ENCODE peak calls at places on chromosomes 16 and 17, in six cellular contexts. F is ovary, N is esophagus squamous epithelium, Z is lower leg skin, K is uterus, T is heart left ventricle. H is an unnamed sample.
A peak's percentile ranks its signal among the peaks of the same experiment; 100 is the strongest.

GRCh38 chr16:66304151-66304550 is 62.3 kb upstream of the CDH5 start:
- DNase-seq in F (no peak), N (no peak), Z (peak; percentile 76), K (no peak), T (no peak), H (peak; percentile 80)

GRCh38 chr16:23119570-23119969 is 29.7 kb downstream of the USP31 start:
- DNase-seq in F (no peak), N (no peak), Z (no peak), K (no peak), T (no peak), H (no peak)

GRCh38 chr17:79778504-79779087 is 648 bp downstream of the CBX2 start:
- DNase-seq in F (peak; percentile 78), N (no peak), Z (no peak), K (no peak), T (no peak), H (no peak)

GRCh38 chr17:68622423-68622822 is 21.3 kb upstream of the FAM20A start:
- DNase-seq in F (no peak), N (no peak), Z (no peak), K (no peak), T (no peak), H (no peak)

GRCh38 chr17:58047751-58048150 is 35.5 kb upstream of the DYNLL2 start:
- DNase-seq in F (no peak), N (no peak), Z (peak; percentile 5), K (no peak), T (no peak), H (no peak)

GRCh38 chr16:74667215-74667765 is 613 bp upstream of the RFWD3 start:
- DNase-seq in F (peak; percentile 33), N (no peak), Z (no peak), K (peak; percentile 24), T (no peak), H (no peak)

GRCh38 chr17:70105641-70106040 is 30.6 kb downstream of the KCNJ16 start:
- DNase-seq in F (no peak), N (no peak), Z (no peak), K (no peak), T (no peak), H (no peak)

GRCh38 chr17:75774988-75775668 is 9.5 kb upstream of the UNK start:
- DNase-seq in F (peak; percentile 59), N (no peak), Z (peak; percentile 83), K (peak; percentile 23), T (no peak), H (no peak)

GRCh38 chr17:73939808-73940207 is 263.7 kb upstream of the RPL38 start:
- DNase-seq in F (no peak), N (no peak), Z (no peak), K (no peak), T (no peak), H (peak; percentile 65)

GRCh38 chr16:3509470-3509928 is 8.7 kb downstream of the CLUAP1 start:
- DNase-seq in F (no peak), N (no peak), Z (peak; percentile 88), K (no peak), T (no peak), H (no peak)

GRCh38 chr16:9050102-9050830 is 41.2 kb upstream of the HAPSTR1 start:
- DNase-seq in F (no peak), N (no peak), Z (no peak), K (no peak), T (no peak), H (no peak)

GRCh38 chr16:57578521-57579360 is 36.3 kb downstream of the ADGRG5 start:
- DNase-seq in F (no peak), N (no peak), Z (no peak), K (no peak), T (no peak), H (no peak)

GRCh38 chr17:29643817-29644160 is 21.1 kb upstream of the CORO6 start:
- DNase-seq in F (no peak), N (no peak), Z (no peak), K (no peak), T (no peak), H (no peak)

GRCh38 chr16:85557976-85558589 is 55.0 kb upstream of the GSE1 start:
- DNase-seq in F (no peak), N (no peak), Z (no peak), K (no peak), T (peak; percentile 20), H (no peak)

GRCh38 chr16:20903116-20903888 is 2.7 kb downstream of the LYRM1 start:
- DNase-seq in F (no peak), N (no peak), Z (no peak), K (no peak), T (no peak), H (no peak)

DNA sequence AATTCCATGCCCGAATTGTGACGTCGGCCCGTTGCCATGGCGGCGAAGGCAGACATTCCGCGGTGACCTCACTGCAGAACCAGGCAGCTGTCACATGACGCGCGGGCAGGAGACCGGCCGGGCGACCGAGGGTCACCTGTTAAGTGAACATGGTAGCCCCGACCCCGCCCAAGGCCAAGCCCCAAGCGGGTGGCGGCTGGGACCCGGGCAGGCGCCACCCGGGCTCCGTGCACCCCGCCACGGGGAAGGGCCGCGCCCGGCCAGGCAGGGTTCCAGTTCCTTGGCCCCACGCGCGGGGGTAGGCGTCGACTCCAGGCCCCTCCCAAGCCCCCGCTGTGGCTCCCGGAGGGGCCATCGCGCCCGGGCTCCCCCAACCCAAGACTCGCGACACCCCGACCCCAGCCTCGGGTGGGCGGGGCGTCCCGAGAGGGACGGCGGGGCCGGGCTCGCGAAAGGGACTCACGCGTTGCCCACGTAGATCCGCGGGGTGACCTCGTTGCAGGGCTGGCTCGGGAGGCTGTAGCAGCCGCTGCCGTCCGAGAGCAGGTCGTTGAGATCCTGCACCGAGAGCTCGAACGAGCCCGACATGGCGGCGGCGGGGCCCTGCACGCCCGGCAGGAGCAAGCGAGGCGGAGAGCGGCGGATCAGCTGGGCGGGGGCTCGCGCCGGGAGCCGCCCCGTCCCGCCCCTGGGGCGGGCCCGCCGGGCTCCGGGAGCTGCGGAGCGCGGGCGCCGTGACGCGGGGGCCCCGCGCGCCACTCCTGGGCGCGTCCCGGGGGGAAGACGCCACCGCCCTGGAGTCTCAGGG is at the start of gene DUSP3:
- DNase-seq in F (peak; percentile 94), N (peak; percentile 39), Z (peak; percentile 99), K (peak; percentile 96), T (peak; percentile 97), H (no peak)
- TF ChIP-seq POLR2A in F (peak; percentile 79), N (no peak), Z (peak; percentile 72), K (peak; percentile 95), T (peak; percentile 74), H (peak; percentile 96)

GRCh38 chr17:27284811-27285415 is 9.0 kb upstream of the WSB1 start:
- DNase-seq in F (no peak), N (no peak), Z (no peak), K (no peak), T (no peak), H (peak; percentile 69)
- TF ChIP-seq POLR2A in F (no peak), N (no peak), Z (no peak), K (no peak), T (no peak), H (no peak)

GRCh38 chr16:88810868-88811599 is 694 bp downstream of the APRT start:
- DNase-seq in F (peak; percentile 86), N (no peak), Z (peak; percentile 94), K (peak; percentile 81), T (peak; percentile 88), H (no peak)
- TF ChIP-seq POLR2A in F (no peak), N (no peak), Z (peak; percentile 49), K (no peak), T (no peak), H (peak; percentile 56)

GRCh38 chr17:41334385-41334784 is 16.2 kb downstream of the KRT33A start:
- DNase-seq in F (no peak), N (no peak), Z (peak; percentile 65), K (no peak), T (no peak), H (no peak)
- TF ChIP-seq POLR2A in F (no peak), N (no peak), Z (no peak), K (no peak), T (no peak), H (no peak)

DNA sequence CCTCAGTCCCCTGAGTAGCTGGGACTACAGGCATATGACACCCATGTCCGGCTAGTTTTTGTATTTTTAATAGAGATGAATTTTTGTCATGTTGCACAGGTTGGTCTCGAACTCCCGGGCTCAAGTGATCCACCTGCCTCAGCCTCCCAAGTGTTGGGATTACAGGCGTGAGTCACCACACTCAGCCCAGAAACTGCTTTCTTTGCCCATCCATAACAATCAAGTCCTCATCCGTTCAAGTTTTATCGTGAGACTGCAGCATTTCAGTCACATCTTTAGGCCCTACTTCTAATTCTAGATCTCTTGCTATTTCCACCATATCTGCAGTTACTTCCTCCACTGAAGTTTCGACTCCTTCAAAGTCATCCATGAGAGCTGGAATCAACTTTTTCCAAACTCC is 6.4 kb downstream of the NPRL3 start:
- DNase-seq in F (no peak), N (no peak), Z (no peak), K (no peak), T (no peak), H (no peak)
- TF ChIP-seq POLR2A in F (no peak), N (no peak), Z (no peak), K (no peak), T (no peak), H (no peak)

GRCh38 chr17:49209061-49209571 is 1.3 kb downstream of the GNGT2 start:
- DNase-seq in F (no peak), N (no peak), Z (no peak), K (no peak), T (no peak), H (no peak)

GRCh38 chr17:49213399-49213798 is 2.9 kb downstream of the ABI3 start:
- DNase-seq in F (no peak), N (no peak), Z (no peak), K (no peak), T (no peak), H (no peak)

GRCh38 chr17:49214665-49215360 is 4.3 kb downstream of the ABI3 start:
- DNase-seq in F (no peak), N (no peak), Z (no peak), K (no peak), T (no peak), H (no peak)

GRCh38 chr17:49213803-49214202 is 3.3 kb downstream of the ABI3 start:
- DNase-seq in F (no peak), N (no peak), Z (no peak), K (no peak), T (no peak), H (no peak)

GRCh38 chr17:49210158-49211029 is at the start of the genes ABI3 and GNGT2:
- DNase-seq in F (peak; percentile 48), N (no peak), Z (no peak), K (no peak), T (peak; percentile 46), H (no peak)
- TF ChIP-seq POLR2A in F (no peak), N (no peak), Z (no peak), K (peak; percentile 29), T (peak; percentile 41), H (peak; percentile 6)